ENCODE peak calls at places on chromosomes 4 and X, in five cellular contexts. P is AG10803, H is HuH-7.5, I is KG1, R is omental fat pad. L is an unnamed sample.

GRCh38 chrX:107154787-107155620 is 36.4 kb upstream of the RBM41 start:
- DNase-seq in P (no peak), H (no peak), I (no peak), R (no peak), L (no peak)

GRCh38 chr4:15116509-15117079 is 114.3 kb downstream of the CPEB2 start:
- DNase-seq in P (no peak), H (no peak), I (no peak), R (no peak), L (no peak)

GRCh38 chr4:78784255-78784654 is 8.1 kb downstream of the BMP2K start:
- DNase-seq in P (peak), H (no peak), I (no peak), R (no peak), L (peak)

GRCh38 chr4:185115827-185116232 is 27.2 kb upstream of the SLC25A4 start:
- DNase-seq in P (peak), H (peak), I (no peak), R (no peak), L (peak)

GRCh38 chr4:155828628-155829027 is 37.4 kb downstream of the ASIC5 start:
- DNase-seq in P (peak), H (no peak), I (no peak), R (no peak), L (peak)

GRCh38 chr4:57344296-57344695 is 234.1 kb upstream of the IGFBP7 start:
- DNase-seq in P (no peak), H (no peak), I (no peak), R (no peak), L (no peak)

GRCh38 chrX:70176938-70177533 is at the start of gene DGAT2L6:
- DNase-seq in P (no peak), H (no peak), I (no peak), R (no peak), L (no peak)

GRCh38 chrX:39613508-39613921 is 484.2 kb downstream of the BCOR start:
- DNase-seq in P (no peak), H (peak), I (no peak), R (no peak), L (no peak)

GRCh38 chr4:87677731-87678130 is 27.7 kb downstream of the DMP1 start:
- DNase-seq in P (no peak), H (no peak), I (no peak), R (no peak), L (no peak)

GRCh38 chr4:86927843-86928395 is 6.9 kb upstream of the AFF1 start:
- DNase-seq in P (peak), H (peak), I (no peak), R (no peak), L (peak)

GRCh38 chrX:85052636-85053343 is 49.1 kb downstream of the APOOL start:
- DNase-seq in P (peak), H (no peak), I (no peak), R (no peak), L (peak)

GRCh38 chr4:73607375-73608026 is 12.7 kb downstream of the RASSF6 start:
- DNase-seq in P (no peak), H (no peak), I (no peak), R (no peak), L (no peak)

GRCh38 chr4:33395731-33396485 is 2675.7 kb downstream of the PCDH7 start:
- DNase-seq in P (no peak), H (no peak), I (no peak), R (no peak), L (no peak)

GRCh38 chrX:2391869-2392606 is 108.7 kb downstream of the DHRSX start:
- DNase-seq in P (peak), H (peak), I (no peak), R (no peak), L (peak)

GRCh38 chrX:103310592-103311400 is at the start of gene BEX2:
- DNase-seq in P (no peak), H (peak), I (no peak), R (no peak), L (no peak)

GRCh38 chr4:176439611-176440010 is 119.8 kb downstream of the SPCS3 start:
- DNase-seq in P (no peak), H (no peak), I (no peak), R (no peak), L (no peak)

GRCh38 chr4:187171731-187172339 is 448.2 kb upstream of the FAT1 start:
- DNase-seq in P (peak), H (no peak), I (no peak), R (no peak), L (peak)

GRCh38 chrX:16140448-16140847 is 17.1 kb downstream of the GRPR start:
- DNase-seq in P (no peak), H (no peak), I (no peak), R (no peak), L (no peak)

GRCh38 chr4:26787461-26788340 is 72.9 kb upstream of the STIM2 start:
- DNase-seq in P (peak), H (no peak), I (no peak), R (no peak), L (no peak)

GRCh38 chr4:113657834-113658233 is 103.7 kb downstream of the CAMK2D start:
- DNase-seq in P (no peak), H (no peak), I (no peak), R (no peak), L (peak)

GRCh38 chr4:37970702-37971101 is 10.5 kb downstream of the PTTG2 start:
- DNase-seq in P (peak), H (no peak), I (no peak), R (peak), L (peak)

GRCh38 chr4:93373893-93374860 is 454.4 kb upstream of the ATOH1 start:
- DNase-seq in P (no peak), H (no peak), I (no peak), R (no peak), L (peak)

GRCh38 chrX:43121637-43122036 is 343.7 kb upstream of the PPP1R2C start:
- DNase-seq in P (no peak), H (no peak), I (no peak), R (no peak), L (no peak)

GRCh38 chrX:87975365-87975764 is 457.8 kb downstream of the KLHL4 start:
- DNase-seq in P (no peak), H (no peak), I (no peak), R (no peak), L (no peak)

GRCh38 chr4:188434686-188435085 is 295.4 kb downstream of the TRIML1 start:
- DNase-seq in P (no peak), H (no peak), I (no peak), R (no peak), L (no peak)

GRCh38 chr4:130985371-130985770 is 1889.4 kb downstream of the C4orf33 start:
- DNase-seq in P (no peak), H (no peak), I (no peak), R (no peak), L (no peak)

GRCh38 chr4:97016186-97016945 is 1126.9 kb downstream of the STPG2 start:
- DNase-seq in P (no peak), H (no peak), I (no peak), R (no peak), L (no peak)

GRCh38 chr4:141467225-141467624 is 169.2 kb upstream of the IL15 start:
- DNase-seq in P (peak), H (no peak), I (no peak), R (no peak), L (no peak)

GRCh38 chr4:122827899-122828601 is 1.4 kb downstream of the FGF2 start:
- DNase-seq in P (peak), H (peak), I (no peak), R (peak), L (peak)

GRCh38 chr4:177256950-177257349 is 52.7 kb upstream of the NEIL3 start:
- DNase-seq in P (no peak), H (no peak), I (no peak), R (no peak), L (no peak)

GRCh38 chr4:145132521-145133098 is 34.5 kb downstream of the ABCE1 start:
- DNase-seq in P (peak), H (no peak), I (no peak), R (no peak), L (no peak)